ENCODE peak calls at places on chromosomes 6 and 20, in nine cellular contexts. F is NCI-H460; B is CD8-positive, alpha-beta memory T cell; Z is upper lobe of right lung; D is central memory CD4-positive, alpha-beta T cell; P is H54; O is Right ventricle myocardium superior; H is neuronal stem cell; K is IMR-90. X is an unnamed sample.

GRCh38 chr6:30130887-30131862 is 4.8 kb upstream of the TRIM40 start:
- DNase-seq in F (peak), B (peak), Z (peak), D (peak), P (peak), O (peak), H (peak), K (peak), X (peak)

GRCh38 chr20:49712918-49713778 is 530 bp downstream of the B4GALT5 start:
- DNase-seq in F (no peak), B (no peak), Z (peak), D (no peak), P (peak), O (peak), H (no peak), K (peak), X (peak)

GRCh38 chr6:25959890-25960531 is 2.6 kb upstream of the TRIM38 start:
- DNase-seq in F (no peak), B (no peak), Z (no peak), D (no peak), P (no peak), O (no peak), H (no peak), K (peak), X (peak)

GRCh38 chr20:3312940-3313656 is 74.1 kb upstream of the SLC4A11 start:
- DNase-seq in F (peak), B (no peak), Z (no peak), D (no peak), P (no peak), O (no peak), H (no peak), K (peak), X (peak)

GRCh38 chr6:165863801-165864200 is 200.8 kb upstream of the PDE10A start:
- DNase-seq in F (no peak), B (no peak), Z (no peak), D (no peak), P (no peak), O (no peak), H (no peak), K (peak), X (no peak)

GRCh38 chr20:57395111-57395959 is 4.1 kb downstream of the RBM38 start:
- DNase-seq in F (no peak), B (no peak), Z (peak), D (no peak), P (no peak), O (peak), H (peak), K (peak), X (peak)

GRCh38 chr6:13863699-13864155 is 49.4 kb upstream of the MCUR1 start:
- DNase-seq in F (no peak), B (no peak), Z (no peak), D (no peak), P (no peak), O (no peak), H (no peak), K (no peak), X (no peak)

GRCh38 chr6:157510329-157511188 is 129.6 kb downstream of the ZDHHC14 start:
- DNase-seq in F (no peak), B (peak), Z (no peak), D (peak), P (no peak), O (no peak), H (no peak), K (no peak), X (no peak)

GRCh38 chr6:75368151-75368779 is 83.7 kb upstream of the TMEM30A start:
- DNase-seq in F (peak), B (no peak), Z (no peak), D (no peak), P (no peak), O (no peak), H (peak), K (peak), X (no peak)

GRCh38 chr20:36549942-36550796 is 8.8 kb downstream of the MYL9 start:
- DNase-seq in F (no peak), B (no peak), Z (no peak), D (no peak), P (no peak), O (peak), H (no peak), K (no peak), X (no peak)

GRCh38 chr6:82906951-82907350 is 158.7 kb downstream of the UBE3D start:
- DNase-seq in F (no peak), B (no peak), Z (no peak), D (no peak), P (peak), O (no peak), H (no peak), K (peak), X (peak)

GRCh38 chr6:119340766-119341487 is 8.6 kb downstream of the MAN1A1 start:
- DNase-seq in F (no peak), B (no peak), Z (no peak), D (no peak), P (no peak), O (peak), H (peak), K (no peak), X (no peak)

GRCh38 chr20:45892049-45892816 is 1.1 kb downstream of the CTSA start:
- DNase-seq in F (peak), B (no peak), Z (no peak), D (no peak), P (peak), O (no peak), H (no peak), K (peak), X (peak)

GRCh38 chr20:25049261-25050060 is 8.5 kb downstream of the ACSS1 start:
- DNase-seq in F (no peak), B (no peak), Z (no peak), D (no peak), P (no peak), O (no peak), H (no peak), K (no peak), X (no peak)

GRCh38 chr6:87066449-87067288 is 28.2 kb downstream of the CGA start:
- DNase-seq in F (peak), B (no peak), Z (no peak), D (peak), P (peak), O (no peak), H (peak), K (peak), X (peak)

X was measured in iris pigment epithelial cell.